ENCODE peak calls at places on chromosomes 13 and 19, in four cellular contexts. W is A549, J is HCT116, C is K562. G is an unnamed sample.

GRCh38 chr19:39515551-39516191 is 732 bp downstream of the SELENOV start:
- DNase-seq in W (no peak), J (no peak), C (no peak), G (peak; percentile 95)

GRCh38 chr13:43894438-43894837 is 14.7 kb downstream of the LACC1 start:
- DNase-seq in W (no peak), J (no peak), C (no peak), G (peak; percentile 37)

GRCh38 chr13:20159646-20160345 is 1.1 kb downstream of the GJA3 start:
- DNase-seq in W (no peak), J (no peak), C (no peak), G (no peak)

GRCh38 chr13:36882829-36883390 is 37.1 kb downstream of the SMAD9 start:
- DNase-seq in W (no peak), J (no peak), C (no peak), G (no peak)

GRCh38 chr13:74191036-74191809 is 57.0 kb upstream of the KLF12 start:
- DNase-seq in W (no peak), J (no peak), C (no peak), G (no peak)

GRCh38 chr13:68056816-68057710 is 826.9 kb upstream of the PCDH9 start:
- DNase-seq in W (peak; percentile 84), J (no peak), C (no peak), G (peak; percentile 50)

GRCh38 chr13:99600318-99600717 is 99.0 kb downstream of the TM9SF2 start:
- DNase-seq in W (no peak), J (no peak), C (peak; percentile 19), G (peak; percentile 86)

GRCh38 chr19:39582442-39582841 is 19.9 kb upstream of the LGALS13 start:
- DNase-seq in W (no peak), J (no peak), C (no peak), G (no peak)

GRCh38 chr13:44333950-44334675 is 39.5 kb upstream of the SERP2 start:
- DNase-seq in W (no peak), J (no peak), C (no peak), G (no peak)

GRCh38 chr13:93320942-93321341 is 94.3 kb downstream of the GPC6 start:
- DNase-seq in W (no peak), J (no peak), C (no peak), G (no peak)

GRCh38 chr13:22789027-22789593 is 391.7 kb upstream of the SGCG start:
- DNase-seq in W (no peak), J (peak; percentile 55), C (no peak), G (peak; percentile 5)

GRCh38 chr19:11281336-11282049 is 14.5 kb upstream of the TSPAN16 start:
- DNase-seq in W (no peak), J (no peak), C (no peak), G (no peak)

GRCh38 chr19:3868770-3869456 is at the start of gene ZFR2:
- DNase-seq in W (peak; percentile 22), J (peak; percentile 36), C (peak; percentile 36), G (peak; percentile 87)

GRCh38 chr13:66071608-66072007 is 1158.5 kb downstream of the PCDH9 start:
- DNase-seq in W (no peak), J (no peak), C (peak; percentile 14), G (no peak)

GRCh38 chr19:1316466-1316865 is 30.8 kb downstream of the EFNA2 start:
- DNase-seq in W (no peak), J (no peak), C (no peak), G (no peak)

GRCh38 chr19:16911046-16911445 is 22.2 kb downstream of the F2RL3 start:
- DNase-seq in W (no peak), J (no peak), C (no peak), G (no peak)

GRCh38 chr13:69600811-69601210 is 506.8 kb upstream of the ATXN8OS start:
- DNase-seq in W (no peak), J (no peak), C (no peak), G (no peak)

GRCh38 chr19:54465367-54466109 is 2.0 kb upstream of the LENG9 start:
- DNase-seq in W (no peak), J (no peak), C (no peak), G (peak; percentile 54)

GRCh38 chr13:66829803-66830202 is 400.3 kb downstream of the PCDH9 start:
- DNase-seq in W (no peak), J (no peak), C (no peak), G (no peak)

DNA sequence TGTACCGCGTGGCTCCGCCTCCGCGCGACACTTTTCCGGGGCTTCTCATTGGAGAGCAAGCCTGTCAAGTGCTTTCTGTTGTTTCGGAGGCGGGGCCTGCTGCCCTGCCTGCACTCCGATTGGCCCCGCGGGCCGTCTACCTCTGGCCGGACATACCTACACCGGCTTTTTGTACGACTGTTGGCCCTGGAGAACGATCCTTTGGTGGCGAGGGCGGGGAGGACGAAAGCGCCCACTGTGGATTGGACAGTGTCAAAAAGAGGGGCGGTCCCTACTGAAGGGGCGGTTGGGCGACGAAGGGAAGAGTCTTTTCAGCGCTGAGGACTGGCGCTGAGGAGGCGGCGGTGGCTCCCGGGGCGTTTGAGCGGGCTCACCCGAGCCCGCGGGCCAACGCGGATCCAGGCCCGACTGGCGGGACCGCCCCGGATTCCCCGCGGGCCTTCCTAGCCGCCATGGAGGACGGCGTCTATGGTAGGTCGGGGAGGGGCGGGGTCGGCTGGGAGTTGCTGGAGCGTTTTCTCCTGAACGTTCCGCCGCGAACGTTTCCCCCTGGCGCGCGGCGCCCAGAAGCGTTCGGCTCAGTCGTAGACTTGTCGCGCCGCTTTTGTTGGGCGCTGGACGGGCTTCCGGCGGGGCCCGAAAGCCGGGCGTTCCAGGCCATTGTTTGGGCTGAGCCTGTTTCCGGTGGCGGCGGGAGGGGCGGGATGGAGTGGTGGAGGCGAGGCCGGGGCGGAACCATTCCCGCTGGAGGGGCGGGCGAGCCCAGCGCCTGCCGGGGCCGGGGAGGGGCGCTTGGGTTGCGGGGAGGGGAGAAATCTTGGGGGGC is at the start of gene CYTH2:
- DNase-seq in W (peak; percentile 100), J (peak; percentile 99), C (peak; percentile 100), G (peak; percentile 100)
- TF ChIP-seq REST in W (peak; percentile 25), J (no peak), C (peak; percentile 85), G (no peak)

GRCh38 chr19:34772697-34773554 is at the start of gene ZNF599:
- DNase-seq in W (peak; percentile 91), J (peak; percentile 83), C (peak; percentile 88), G (peak; percentile 98)

GRCh38 chr19:34774857-34775256 is 1.8 kb upstream of the ZNF599 start:
- DNase-seq in W (no peak), J (no peak), C (no peak), G (no peak)

GRCh38 chr19:34767967-34768366 is 5.0 kb downstream of the ZNF599 start:
- DNase-seq in W (no peak), J (no peak), C (no peak), G (no peak)

GRCh38 chr19:34778342-34778741 is 5.3 kb upstream of the ZNF599 start:
- DNase-seq in W (no peak), J (no peak), C (no peak), G (no peak)

GRCh38 chr19:34773555-34773864 is 495 bp upstream of the ZNF599 start:
- DNase-seq in W (no peak), J (no peak), C (no peak), G (no peak)
- H3K4me2 ChIP-seq in W (peak overlapping the region; percentile 74), J (peak overlapping the region; percentile 86), C (peak overlapping the region; percentile 80), G (peak overlapping the region; percentile 96)

GRCh38 chr19:47225746-47226425 is 5.1 kb downstream of the BBC3 start:
- DNase-seq in W (peak; percentile 89), J (no peak), C (peak; percentile 93), G (peak; percentile 94)
- TF ChIP-seq REST in W (peak; percentile 66), J (no peak), C (no peak), G (no peak)

GRCh38 chr19:4891066-4891465 is 11.6 kb downstream of the ARRDC5 start:
- DNase-seq in W (no peak), J (no peak), C (no peak), G (no peak)

GRCh38 chr19:4897146-4897545 is 5.5 kb downstream of the ARRDC5 start:
- DNase-seq in W (no peak), J (no peak), C (no peak), G (no peak)

DNA sequence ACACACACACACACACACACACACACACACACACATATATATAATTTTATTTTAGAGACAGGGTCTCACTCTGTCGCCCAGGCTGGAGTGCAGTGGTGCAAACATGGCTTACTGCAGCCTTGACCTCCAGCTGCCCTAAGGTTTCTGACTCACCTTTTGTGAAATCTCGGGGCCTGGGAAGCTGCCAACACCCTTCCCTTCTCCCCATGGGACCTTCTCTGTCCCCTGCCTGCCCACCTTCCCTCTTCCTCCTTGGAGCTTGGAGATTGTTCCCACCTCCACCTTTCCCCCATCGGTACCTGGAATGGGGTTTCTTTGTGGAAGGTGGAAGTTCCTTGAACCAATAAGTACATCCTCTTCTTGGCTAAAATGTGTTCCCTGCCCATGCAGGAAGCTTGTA is 6.3 kb downstream of the ARRDC5 start:
- DNase-seq in W (peak; percentile 33), J (no peak), C (no peak), G (no peak)
- H3K4me2 ChIP-seq in W (peak overlapping the region; percentile 16), J (peak overlapping the region; percentile 38), C (no peak overlapping the region), G (no peak overlapping the region)

GRCh38 chr19:58059003-58059671 is at the start of gene ZNF135:
- DNase-seq in W (no peak), J (no peak), C (no peak), G (peak; percentile 94)

GRCh38 chr19:58060231-58060630 is 1.1 kb downstream of the ZNF135 start:
- DNase-seq in W (no peak), J (no peak), C (no peak), G (no peak)

GRCh38 chr19:58056861-58057260 is 2.2 kb upstream of the ZNF135 start:
- DNase-seq in W (no peak), J (no peak), C (no peak), G (no peak)

GRCh38 chr19:58058428-58058827 is 654 bp upstream of the ZNF135 start:
- DNase-seq in W (no peak), J (no peak), C (no peak), G (peak; percentile 32)

DNA sequence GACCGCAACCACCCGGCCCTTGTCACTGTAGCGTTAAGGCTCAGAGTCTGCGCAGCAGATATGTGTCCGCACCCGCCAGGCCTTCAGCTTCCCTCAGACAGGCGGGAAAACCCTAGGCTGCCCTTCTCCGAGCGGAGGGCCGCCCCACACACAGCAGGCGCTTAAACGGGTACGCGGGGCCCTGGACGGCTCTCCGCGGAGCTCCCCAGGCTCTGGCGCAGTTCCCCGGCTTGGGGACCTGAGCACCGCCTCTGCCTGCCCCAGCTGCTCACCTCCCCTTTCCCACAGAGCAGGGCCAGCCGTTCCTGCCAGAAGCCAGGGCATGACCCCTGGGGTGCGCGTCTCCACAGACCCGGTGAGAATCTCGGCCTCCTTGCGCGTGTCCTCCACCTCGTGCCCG is 599 bp downstream of the ZNF135 start:
- DNase-seq in W (no peak), J (no peak), C (no peak), G (peak; percentile 68)
- TF ChIP-seq REST in W (no peak), J (no peak), C (no peak), G (no peak)